ENCODE peak calls at places on chromosomes 13 and 19, in seven cellular contexts. X, S, H, V, C, E and L are unnamed samples.
A peak's percentile ranks its signal among the peaks of the same experiment; 100 is the strongest.

GRCh38 chr19:35806597-35806996 is 6.0 kb downstream of the PRODH2 start:
- ATAC-seq in E (no peak), V (no peak), C (no peak), X (no peak), H (no peak), S (no peak), L (no peak)

GRCh38 chr19:13951799-13952153 is 533 bp upstream of the DCAF15 start:
- ATAC-seq in C (no peak), S (peak; percentile 2), X (peak; percentile 1), E (no peak), V (no peak), H (no peak), L (no peak)

GRCh38 chr19:2575734-2576481 is 100.0 kb downstream of the GADD45B start:
- ATAC-seq in C (no peak), X (no peak), V (no peak), S (no peak), E (no peak), H (peak; percentile 34), L (peak; percentile 70)

GRCh38 chr19:6073858-6074708 is 36.2 kb downstream of the RFX2 start:
- ATAC-seq in E (no peak), X (no peak), S (no peak), V (peak; percentile 37), H (no peak), C (no peak), L (no peak)

GRCh38 chr19:15123031-15123890 is 16.1 kb downstream of the SYDE1 start:
- ATAC-seq in V (no peak), H (no peak), S (no peak), X (no peak), C (no peak), E (no peak), L (no peak)

GRCh38 chr13:49652691-49653305 is 24.5 kb downstream of the ARL11 start:
- ATAC-seq in S (no peak), V (peak; percentile 91), C (peak; percentile 78), E (no peak), H (no peak), X (peak; percentile 55), L (no peak)

GRCh38 chr19:38699027-38699346 is 45.3 kb downstream of the CAPN12 start:
- ATAC-seq in V (no peak), H (no peak), C (no peak), X (no peak), S (no peak), E (no peak), L (no peak)

GRCh38 chr13:28531195-28531955 is 36.4 kb upstream of the FLT1 start:
- ATAC-seq in S (no peak), H (peak; percentile 41), X (peak; percentile 29), V (peak; percentile 25), C (no peak), E (no peak), L (peak; percentile 32)

GRCh38 chr19:39407394-39407643 is 672 bp downstream of the ZFP36 start:
- ATAC-seq in C (no peak), H (no peak), S (no peak), X (no peak), E (no peak), V (no peak), L (no peak)

GRCh38 chr19:4297901-4298771 is 4.1 kb downstream of the TMIGD2 start:
- ATAC-seq in V (no peak), S (peak; percentile 47), X (no peak), H (no peak), E (no peak), C (no peak), L (no peak)

GRCh38 chr13:69857188-69857821 is 250.3 kb upstream of the ATXN8OS start:
- ATAC-seq in X (peak; percentile 65), H (no peak), C (peak; percentile 47), E (no peak), S (no peak), V (peak; percentile 85), L (no peak)

GRCh38 chr13:98474292-98474691 is 102.6 kb downstream of the STK24 start:
- ATAC-seq in S (no peak), C (no peak), X (no peak), H (no peak), V (no peak), E (no peak), L (no peak)

GRCh38 chr13:110662105-110662504 is 43.8 kb downstream of the CARS2 start:
- ATAC-seq in X (no peak), E (no peak), H (no peak), C (no peak), S (no peak), V (no peak), L (no peak)

GRCh38 chr19:56085571-56086275 is 35.4 kb downstream of the ZNF787 start:
- ATAC-seq in V (no peak), C (no peak), E (peak; percentile 16), H (no peak), X (no peak), S (no peak), L (no peak)

GRCh38 chr13:34143637-34144036 is 325.7 kb downstream of the RFC3 start:
- ATAC-seq in H (no peak), E (no peak), S (no peak), X (no peak), C (no peak), V (no peak), L (no peak)

GRCh38 chr19:49713236-49713845 is 22.4 kb downstream of the CPT1C start:
- ATAC-seq in V (no peak), X (peak; percentile 68), H (no peak), C (no peak), E (no peak), S (no peak), L (no peak)

GRCh38 chr19:33205110-33205509 is 11.0 kb downstream of the LRP3 start:
- ATAC-seq in V (no peak), S (no peak), E (no peak), H (no peak), X (no peak), C (no peak), L (no peak)

GRCh38 chr19:4015705-4016402 is 8.3 kb downstream of the PIAS4 start:
- ATAC-seq in X (no peak), H (peak; percentile 12), S (no peak), V (peak; percentile 81), C (no peak), E (no peak), L (peak; percentile 58)

GRCh38 chr19:51194527-51195315 is 30.2 kb upstream of the CD33 start:
- ATAC-seq in H (peak; percentile 79), V (no peak), X (no peak), E (peak; percentile 34), S (peak; percentile 99), C (peak; percentile 85), L (no peak)

GRCh38 chr19:35075202-35076025 is 33.9 kb downstream of the HPN start:
- ATAC-seq in S (no peak), E (no peak), X (no peak), C (no peak), V (no peak), H (no peak), L (no peak)

GRCh38 chr13:45361596-45362206 is 20.7 kb upstream of the TPT1 start:
- ATAC-seq in S (no peak), V (peak; percentile 19), H (no peak), C (no peak), X (peak; percentile 93), E (no peak), L (no peak)

GRCh38 chr19:15456871-15457700 is 7.3 kb downstream of the RASAL3 start:
- ATAC-seq in H (no peak), X (no peak), E (no peak), C (peak; percentile 41), V (peak; percentile 4), S (peak; percentile 16), L (no peak)

GRCh38 chr13:96982672-96983071 is 11.6 kb downstream of the OXGR1 start:
- ATAC-seq in X (no peak), E (no peak), C (no peak), H (no peak), S (no peak), V (peak; percentile 5), L (peak; percentile 66)

GRCh38 chr19:12834976-12835757 is 788 bp upstream of the RTBDN start:
- ATAC-seq in S (peak; percentile 17), V (peak; percentile 29), X (peak; percentile 8), C (no peak), H (no peak), E (no peak), L (no peak)

GRCh38 chr19:12574036-12574435 is 22.8 kb upstream of the ZNF564 start:
- ATAC-seq in X (no peak), H (no peak), V (no peak), S (peak; percentile 57), C (peak; percentile 95), E (no peak), L (no peak)

GRCh38 chr13:80989241-80989640 is 648.3 kb upstream of the SPRY2 start:
- ATAC-seq in E (no peak), V (no peak), S (no peak), C (no peak), X (no peak), H (no peak), L (no peak)

GRCh38 chr19:16066611-16067104 is 9.6 kb upstream of the TPM4 start:
- ATAC-seq in S (no peak), H (no peak), V (peak; percentile 10), X (peak; percentile 2), C (no peak), E (no peak), L (peak; percentile 16)

GRCh38 chr13:63567031-63567430 is 2151.4 kb upstream of the PCDH20 start:
- ATAC-seq in X (no peak), V (no peak), C (no peak), E (no peak), S (no peak), H (no peak), L (no peak)

GRCh38 chr13:109998030-109998429 is 211.6 kb upstream of the IRS2 start:
- ATAC-seq in E (no peak), H (no peak), S (no peak), X (no peak), V (no peak), C (no peak), L (no peak)

GRCh38 chr13:49021953-49022352 is 46.2 kb downstream of the FNDC3A start:
- ATAC-seq in H (no peak), V (no peak), S (no peak), X (peak; percentile 20), E (no peak), C (no peak), L (no peak)

GRCh38 chr13:31056650-31057275 is 104.9 kb downstream of the HSPH1 start:
- ATAC-seq in H (no peak), E (no peak), V (no peak), X (no peak), C (no peak), S (no peak), L (no peak)

GRCh38 chr13:50893211-50893852 is 16.3 kb upstream of the RNASEH2B start:
- ATAC-seq in S (peak; percentile 95), V (no peak), X (no peak), C (peak; percentile 79), H (no peak), E (no peak), L (no peak)

GRCh38 chr13:36033035-36033434 is 98.1 kb downstream of the DCLK1 start:
- ATAC-seq in X (no peak), S (no peak), C (no peak), V (no peak), E (no peak), H (no peak), L (no peak)

GRCh38 chr13:26041476-26041875 is 10.3 kb downstream of the SHISA2 start:
- ATAC-seq in H (no peak), E (no peak), V (no peak), X (no peak), C (no peak), S (no peak), L (no peak)

GRCh38 chr19:29117926-29118325 is 95.0 kb downstream of the UQCRFS1 start:
- ATAC-seq in V (no peak), X (no peak), C (no peak), H (peak; percentile 81), S (no peak), E (no peak), L (peak; percentile 30)